ENCODE peak calls at places on chromosomes 2 and 18, in five cellular contexts. One of them, this sample, is unnamed.

GRCh38 chr18:474416-474815 is 26.1 kb downstream of the COLEC12 start:
- DNase-seq in epithelial cell of esophagus: no peak
- DNase-seq in HEK293T: no peak
- DNase-seq in NCI-H1092: no peak
- DNase-seq in globus pallidus: no peak
- DNase-seq in this sample: peak; percentile 58

GRCh38 chr2:162022290-162022945 is 51.6 kb downstream of the DPP4 start:
- DNase-seq in epithelial cell of esophagus: peak; percentile 30
- DNase-seq in NCI-H1092: no peak
- DNase-seq in globus pallidus: no peak
- DNase-seq in HEK293T: no peak
- DNase-seq in this sample: no peak

GRCh38 chr2:74099835-74100234 is 47.9 kb downstream of the BOLA3 start:
- DNase-seq in HEK293T: no peak
- DNase-seq in globus pallidus: no peak
- DNase-seq in NCI-H1092: no peak
- DNase-seq in epithelial cell of esophagus: peak; percentile 34
- DNase-seq in this sample: no peak

GRCh38 chr2:108267117-108267516 is 21.6 kb upstream of the SULT1C2 start:
- DNase-seq in epithelial cell of esophagus: peak; percentile 53
- DNase-seq in globus pallidus: peak; percentile 17
- DNase-seq in NCI-H1092: no peak
- DNase-seq in HEK293T: no peak
- DNase-seq in this sample: peak; percentile 69

GRCh38 chr2:66461751-66462150 is 26.8 kb downstream of the MEIS1 start:
- DNase-seq in globus pallidus: no peak
- DNase-seq in epithelial cell of esophagus: no peak
- DNase-seq in NCI-H1092: no peak
- DNase-seq in HEK293T: no peak
- DNase-seq in this sample: no peak

GRCh38 chr2:219539295-219539788 is 4.3 kb downstream of the CHPF start:
- DNase-seq in globus pallidus: no peak
- DNase-seq in HEK293T: no peak
- DNase-seq in NCI-H1092: no peak
- DNase-seq in epithelial cell of esophagus: no peak
- DNase-seq in this sample: no peak

GRCh38 chr2:44746856-44747612 is 194.5 kb upstream of the SIX3 start:
- DNase-seq in globus pallidus: no peak
- DNase-seq in HEK293T: no peak
- DNase-seq in NCI-H1092: no peak
- DNase-seq in epithelial cell of esophagus: peak; percentile 80
- DNase-seq in this sample: no peak

GRCh38 chr2:163878718-163879117 is 142.9 kb upstream of the FIGN start:
- DNase-seq in HEK293T: peak; percentile 48
- DNase-seq in epithelial cell of esophagus: peak; percentile 67
- DNase-seq in NCI-H1092: no peak
- DNase-seq in globus pallidus: peak; percentile 29
- DNase-seq in this sample: peak; percentile 64

GRCh38 chr2:44745460-44745859 is 196.0 kb upstream of the SIX3 start:
- DNase-seq in HEK293T: no peak
- DNase-seq in NCI-H1092: no peak
- DNase-seq in epithelial cell of esophagus: no peak
- DNase-seq in globus pallidus: no peak
- DNase-seq in this sample: no peak

GRCh38 chr2:214808961-214809750 is at the start of gene BARD1:
- DNase-seq in NCI-H1092: peak; percentile 2
- DNase-seq in epithelial cell of esophagus: peak; percentile 72
- DNase-seq in globus pallidus: no peak
- DNase-seq in HEK293T: peak; percentile 42
- DNase-seq in this sample: peak; percentile 60

GRCh38 chr18:22069916-22070315 is 99.5 kb upstream of the GATA6 start:
- DNase-seq in NCI-H1092: no peak
- DNase-seq in epithelial cell of esophagus: no peak
- DNase-seq in globus pallidus: no peak
- DNase-seq in HEK293T: no peak
- DNase-seq in this sample: no peak

GRCh38 chr2:175228179-175228578 is 46.7 kb upstream of the ATP5MC3 start:
- DNase-seq in epithelial cell of esophagus: no peak
- DNase-seq in HEK293T: no peak
- DNase-seq in NCI-H1092: no peak
- DNase-seq in globus pallidus: no peak
- DNase-seq in this sample: no peak

GRCh38 chr2:126916744-126917143 is 18.1 kb downstream of the TEX51 start:
- DNase-seq in globus pallidus: no peak
- DNase-seq in NCI-H1092: no peak
- DNase-seq in HEK293T: no peak
- DNase-seq in epithelial cell of esophagus: no peak
- DNase-seq in this sample: no peak

GRCh38 chr2:36951574-36951973 is 14.8 kb downstream of the STRN start:
- DNase-seq in epithelial cell of esophagus: peak; percentile 89
- DNase-seq in globus pallidus: no peak
- DNase-seq in NCI-H1092: no peak
- DNase-seq in HEK293T: no peak
- DNase-seq in this sample: no peak

GRCh38 chr18:55763298-55763697 is 175.3 kb upstream of the TCF4 start:
- DNase-seq in globus pallidus: no peak
- DNase-seq in HEK293T: no peak
- DNase-seq in epithelial cell of esophagus: peak; percentile 60
- DNase-seq in NCI-H1092: no peak
- DNase-seq in this sample: no peak

GRCh38 chr2:108330971-108331370 is 42.3 kb downstream of the SULT1C2 start:
- DNase-seq in HEK293T: no peak
- DNase-seq in globus pallidus: no peak
- DNase-seq in epithelial cell of esophagus: no peak
- DNase-seq in NCI-H1092: no peak
- DNase-seq in this sample: peak; percentile 70

GRCh38 chr2:105821428-105822125 is 76.9 kb downstream of the NCK2 start:
- DNase-seq in epithelial cell of esophagus: no peak
- DNase-seq in NCI-H1092: no peak
- DNase-seq in globus pallidus: no peak
- DNase-seq in HEK293T: no peak
- DNase-seq in this sample: peak; percentile 64

GRCh38 chr2:238970553-238971081 is 122.7 kb downstream of the TWIST2 start:
- DNase-seq in epithelial cell of esophagus: peak; percentile 62
- DNase-seq in globus pallidus: peak; percentile 39
- DNase-seq in NCI-H1092: peak; percentile 6
- DNase-seq in HEK293T: peak; percentile 74
- DNase-seq in this sample: no peak

GRCh38 chr2:206158563-206159345 is 490 bp downstream of the NDUFS1 start:
- DNase-seq in globus pallidus: no peak
- DNase-seq in epithelial cell of esophagus: peak; percentile 13
- DNase-seq in NCI-H1092: no peak
- DNase-seq in HEK293T: peak; percentile 22
- DNase-seq in this sample: peak; percentile 42

GRCh38 chr2:169771612-169772011 is 27.1 kb upstream of the SSB start:
- DNase-seq in HEK293T: no peak
- DNase-seq in epithelial cell of esophagus: no peak
- DNase-seq in globus pallidus: no peak
- DNase-seq in NCI-H1092: no peak
- DNase-seq in this sample: no peak

GRCh38 chr2:241844066-241844728 is 14.5 kb downstream of the PDCD1 start:
- DNase-seq in HEK293T: peak; percentile 77
- DNase-seq in epithelial cell of esophagus: peak; percentile 16
- DNase-seq in NCI-H1092: no peak
- DNase-seq in globus pallidus: no peak
- DNase-seq in this sample: peak; percentile 57

GRCh38 chr2:220837226-220837625 is 734.9 kb downstream of the EPHA4 start:
- DNase-seq in HEK293T: no peak
- DNase-seq in epithelial cell of esophagus: no peak
- DNase-seq in globus pallidus: no peak
- DNase-seq in NCI-H1092: no peak
- DNase-seq in this sample: no peak

GRCh38 chr2:200814917-200815316 is 3.2 kb downstream of the BZW1 start:
- DNase-seq in globus pallidus: no peak
- DNase-seq in NCI-H1092: no peak
- DNase-seq in epithelial cell of esophagus: no peak
- DNase-seq in HEK293T: no peak
- DNase-seq in this sample: no peak

GRCh38 chr18:79720359-79720733 is 40.7 kb downstream of the CTDP1 start:
- DNase-seq in epithelial cell of esophagus: no peak
- DNase-seq in NCI-H1092: no peak
- DNase-seq in HEK293T: no peak
- DNase-seq in globus pallidus: no peak
- DNase-seq in this sample: no peak

GRCh38 chr2:120964819-120965218 is 229.2 kb downstream of the GLI2 start:
- DNase-seq in HEK293T: no peak
- DNase-seq in epithelial cell of esophagus: no peak
- DNase-seq in NCI-H1092: no peak
- DNase-seq in globus pallidus: no peak
- DNase-seq in this sample: no peak

GRCh38 chr18:78967692-78968091 is 11.9 kb upstream of the SALL3 start:
- DNase-seq in globus pallidus: no peak
- DNase-seq in HEK293T: no peak
- DNase-seq in NCI-H1092: no peak
- DNase-seq in epithelial cell of esophagus: no peak
- DNase-seq in this sample: no peak

GRCh38 chr2:229679393-229680125 is 34.8 kb downstream of the DNER start:
- DNase-seq in NCI-H1092: no peak
- DNase-seq in epithelial cell of esophagus: peak; percentile 43
- DNase-seq in globus pallidus: no peak
- DNase-seq in HEK293T: no peak
- DNase-seq in this sample: no peak

GRCh38 chr2:159755788-159756187 is 42.2 kb downstream of the CD302 start:
- DNase-seq in NCI-H1092: no peak
- DNase-seq in epithelial cell of esophagus: peak; percentile 99
- DNase-seq in HEK293T: peak; percentile 42
- DNase-seq in globus pallidus: no peak
- DNase-seq in this sample: peak; percentile 25

GRCh38 chr2:127829845-127830246 is 18.9 kb upstream of the WDR33 start:
- DNase-seq in HEK293T: no peak
- DNase-seq in epithelial cell of esophagus: peak; percentile 55
- DNase-seq in globus pallidus: no peak
- DNase-seq in NCI-H1092: no peak
- DNase-seq in this sample: no peak

GRCh38 chr2:137056704-137057103 is 291.4 kb downstream of the THSD7B start:
- DNase-seq in HEK293T: no peak
- DNase-seq in NCI-H1092: no peak
- DNase-seq in epithelial cell of esophagus: no peak
- DNase-seq in globus pallidus: no peak
- DNase-seq in this sample: no peak

GRCh38 chr2:1990724-1991123 is 246.4 kb upstream of the PXDN start:
- DNase-seq in HEK293T: no peak
- DNase-seq in globus pallidus: peak; percentile 94
- DNase-seq in epithelial cell of esophagus: no peak
- DNase-seq in NCI-H1092: peak; percentile 27
- DNase-seq in this sample: no peak

GRCh38 chr2:1651131-1652066 is 92.9 kb downstream of the PXDN start:
- DNase-seq in NCI-H1092: no peak
- DNase-seq in epithelial cell of esophagus: no peak
- DNase-seq in globus pallidus: no peak
- DNase-seq in HEK293T: no peak
- DNase-seq in this sample: no peak

This sample was measured in cardiac muscle cell.